ENCODE peak calls at places on chromosome 13, in five cellular contexts. H is AG04450, O is epithelial cell of esophagus, F is left lung, S is heart right ventricle. B is an unnamed sample.

GRCh38 chr13:99382428-99383133 is 75.4 kb upstream of the GPR183 start:
- DNase-seq in H (no peak), O (peak; percentile 45), F (no peak), S (no peak), B (no peak)

GRCh38 chr13:103961129-103961528 is 894.9 kb upstream of the SLC10A2 start:
- DNase-seq in F (no peak), H (no peak), S (no peak), O (peak; percentile 13), B (no peak)

GRCh38 chr13:25178070-25178469 is 6.0 kb upstream of the AMER2 start:
- DNase-seq in H (no peak), F (no peak), O (no peak), S (no peak), B (no peak)

GRCh38 chr13:112804374-112804773 is 114.5 kb downstream of the ATP11A start:
- DNase-seq in S (no peak), H (no peak), O (no peak), F (no peak), B (no peak)

GRCh38 chr13:113973218-113974164 is at the start of gene C13orf46:
- DNase-seq in F (peak; percentile 74), H (no peak), S (no peak), O (no peak), B (no peak)

GRCh38 chr13:19845758-19846157 is 17.7 kb downstream of the ZMYM5 start:
- DNase-seq in S (no peak), H (peak; percentile 96), O (peak; percentile 93), F (no peak), B (peak; percentile 86)

GRCh38 chr13:47146136-47146535 is 249.3 kb upstream of the HTR2A start:
- DNase-seq in F (no peak), H (peak; percentile 74), S (no peak), O (peak; percentile 20), B (no peak)

GRCh38 chr13:30607908-30608307 is 9.8 kb upstream of the USPL1 start:
- DNase-seq in S (no peak), F (no peak), H (no peak), O (peak; percentile 53), B (no peak)

GRCh38 chr13:75181906-75182305 is 300.1 kb downstream of the TBC1D4 start:
- DNase-seq in S (no peak), H (peak; percentile 32), F (no peak), O (peak; percentile 45), B (peak; percentile 31)

GRCh38 chr13:99215466-99215865 is 14.8 kb downstream of the UBAC2 start:
- DNase-seq in S (no peak), F (no peak), O (no peak), H (no peak), B (no peak)

GRCh38 chr13:23673354-23673753 is 103.1 kb downstream of the TNFRSF19 start:
- DNase-seq in H (peak; percentile 95), O (peak; percentile 80), S (no peak), F (no peak), B (peak; percentile 82)

GRCh38 chr13:48896312-48896711 is 79.4 kb upstream of the FNDC3A start:
- DNase-seq in H (peak; percentile 38), F (no peak), S (no peak), O (peak; percentile 66), B (no peak)

GRCh38 chr13:48888613-48889012 is 87.1 kb upstream of the FNDC3A start:
- DNase-seq in H (no peak), S (no peak), F (no peak), O (no peak), B (no peak)

GRCh38 chr13:48892311-48892710 is 83.4 kb upstream of the FNDC3A start:
- DNase-seq in F (no peak), S (no peak), O (peak; percentile 94), H (peak; percentile 29), B (no peak)

GRCh38 chr13:48890386-48890785 is 85.3 kb upstream of the FNDC3A start:
- DNase-seq in O (no peak), H (no peak), F (no peak), S (no peak), B (no peak)

DNA sequence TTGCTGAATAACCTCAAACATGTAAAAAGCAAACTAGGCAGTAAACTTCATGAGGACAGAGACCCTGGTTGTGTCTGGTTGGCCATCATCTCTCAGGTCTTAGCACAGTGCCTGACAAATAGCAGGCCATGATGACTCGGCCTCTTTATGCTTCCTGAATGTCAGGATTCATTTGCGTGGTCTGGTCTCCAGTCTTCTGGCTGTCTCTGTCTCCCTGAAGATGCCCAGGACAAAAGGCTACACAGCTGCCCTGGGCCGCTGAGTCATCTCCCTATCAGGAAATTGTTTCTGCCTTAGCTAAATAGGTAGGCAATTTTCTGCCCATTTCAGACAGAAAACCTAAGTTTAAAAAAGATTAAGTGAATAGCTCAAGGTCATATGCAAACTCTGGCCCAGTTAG is 84.1 kb upstream of the FNDC3A start:
- DNase-seq in S (no peak), F (no peak), O (peak; percentile 77), H (no peak), B (no peak)
- H3K4me3 ChIP-seq in S (no peak overlapping the region), F (no peak overlapping the region), O (no peak overlapping the region), H (no peak overlapping the region), B (no peak overlapping the region)

GRCh38 chr13:107250626-107251025 is 682.7 kb upstream of the ARGLU1 start:
- DNase-seq in F (no peak), O (no peak), H (no peak), S (no peak), B (no peak)

GRCh38 chr13:107252021-107252420 is 684.1 kb upstream of the ARGLU1 start:
- DNase-seq in H (no peak), F (no peak), S (no peak), O (no peak), B (no peak)

GRCh38 chr13:107252428-107252827 is 684.5 kb upstream of the ARGLU1 start:
- DNase-seq in S (no peak), F (no peak), O (peak; percentile 41), H (no peak), B (no peak)

GRCh38 chr13:107251321-107251720 is 683.4 kb upstream of the ARGLU1 start:
- DNase-seq in F (no peak), O (no peak), S (no peak), H (no peak), B (no peak)

DNA sequence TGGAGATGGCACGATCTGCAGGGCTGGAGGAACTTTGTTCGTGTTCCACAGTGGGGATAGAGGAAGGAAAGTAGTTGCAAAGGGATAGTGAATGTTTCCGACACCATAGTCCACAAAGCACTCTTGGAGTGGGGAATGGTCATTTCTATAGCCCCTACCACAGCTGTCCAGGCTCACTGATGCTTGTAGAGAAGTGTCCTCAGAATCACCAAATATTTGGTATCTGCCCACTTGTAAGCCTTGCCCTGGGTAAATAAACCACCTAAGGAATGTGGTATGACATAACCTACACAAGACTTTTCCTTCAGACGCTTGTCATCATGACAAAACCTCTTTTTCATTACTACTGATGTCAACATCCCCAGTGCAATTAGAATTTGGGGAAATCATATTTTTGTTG is 686.5 kb upstream of the ARGLU1 start:
- DNase-seq in F (no peak), O (no peak), S (no peak), H (no peak), B (no peak)
- TF ChIP-seq CTCF in F (no peak), O (no peak), S (no peak), H (no peak), B (no peak)

DNA sequence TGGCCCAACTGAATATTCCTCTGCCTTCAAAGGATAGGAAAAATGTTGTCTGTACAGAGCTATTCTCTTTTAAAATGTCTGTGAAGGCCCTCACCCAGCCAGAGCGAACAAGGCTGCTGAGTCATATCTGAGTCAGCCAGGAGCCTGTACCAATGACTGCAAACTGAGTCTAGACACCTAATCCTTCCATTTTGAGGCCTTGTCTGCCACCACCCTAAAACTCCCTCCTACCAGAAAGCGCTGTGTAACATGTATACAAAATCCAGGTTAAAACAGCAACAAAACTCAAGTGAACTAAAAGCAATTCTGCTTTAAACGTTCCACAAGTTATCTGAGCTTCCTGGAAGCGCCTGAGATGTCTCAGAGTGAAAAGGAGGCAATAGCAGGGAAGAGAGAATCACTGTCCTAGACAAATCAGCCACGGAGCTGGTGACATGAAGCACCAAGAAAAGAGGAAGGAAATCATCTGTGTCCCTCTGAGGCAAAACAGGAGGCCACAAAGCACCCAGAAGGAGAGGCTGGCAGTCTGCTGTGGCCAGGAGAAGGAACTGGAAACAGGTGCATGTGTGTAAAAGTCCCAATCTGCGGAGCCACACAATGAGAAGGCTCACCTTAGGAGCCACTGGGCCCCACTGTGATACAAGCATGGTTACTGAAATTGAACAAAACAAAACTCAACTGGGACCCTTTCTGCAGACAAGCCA is 10.2 kb downstream of the DHRS12 start:
- DNase-seq in F (no peak), O (peak; percentile 90), H (peak; percentile 39), S (no peak), B (no peak)
- H3K4me3 ChIP-seq in F (no peak overlapping the region), O (no peak overlapping the region), H (no peak overlapping the region), S (no peak overlapping the region), B (no peak overlapping the region)

GRCh38 chr13:28805193-28805819 is 14.8 kb upstream of the MTUS2 start:
- DNase-seq in O (peak; percentile 17), H (no peak), S (peak; percentile 48), F (peak; percentile 73), B (no peak)
- TF ChIP-seq CTCF in O (peak; percentile 25), H (no peak), S (peak; percentile 42), F (peak; percentile 12), B (peak; percentile 49)

GRCh38 chr13:71015021-71015420 is 852.0 kb downstream of the DACH1 start:
- DNase-seq in F (no peak), O (no peak), S (no peak), H (no peak), B (no peak)
- H3K4me3 ChIP-seq in F (no peak overlapping the region), O (no peak overlapping the region), S (no peak overlapping the region), H (no peak overlapping the region), B (no peak overlapping the region)